ENCODE peak calls at places on chromosomes 13 and 19, in four cellular contexts. Q is tibial artery, U is left ventricle myocardium inferior, V is mucosa of descending colon. C is an unnamed sample. For H3K4me1 and H3K36me3, the result is how much of the 10 kb centered on the place peaks cover.

GRCh38 chr13:101455863-101456262 is 3.4 kb downstream of the ITGBL1 start:
- DNase-seq in Q (no peak), U (no peak), V (no peak), C (no peak)

GRCh38 chr19:47428177-47428894 is 9.0 kb upstream of the MEIS3 start:
- DNase-seq in Q (peak), V (peak), U (peak), C (peak)

GRCh38 chr13:97238883-97239282 is 16.8 kb downstream of the MBNL2 start:
- DNase-seq in V (no peak), U (no peak), Q (no peak), C (no peak)

GRCh38 chr13:71034018-71034417 is 833.0 kb downstream of the DACH1 start:
- DNase-seq in V (no peak), U (no peak), Q (no peak), C (no peak)

GRCh38 chr19:40804783-40805242 is 5.8 kb downstream of the EGLN2 start:
- DNase-seq in V (peak), Q (no peak), U (no peak), C (no peak)

GRCh38 chr13:68719815-68720214 is 1387.8 kb upstream of the ATXN8OS start:
- DNase-seq in Q (no peak), V (no peak), U (no peak), C (no peak)

GRCh38 chr13:75226755-75227435 is 255.1 kb downstream of the TBC1D4 start:
- DNase-seq in V (no peak), U (no peak), Q (no peak), C (no peak)

GRCh38 chr13:76641056-76641455 is 245.1 kb downstream of the KCTD12 start:
- DNase-seq in Q (no peak), U (no peak), V (no peak), C (no peak)

GRCh38 chr13:43805071-43805468 is 18.3 kb upstream of the ENOX1 start:
- DNase-seq in Q (no peak), U (no peak), V (no peak), C (no peak)

GRCh38 chr13:43377149-43377548 is 353.8 kb downstream of the DNAJC15 start:
- DNase-seq in V (no peak), Q (no peak), U (peak), C (no peak)

GRCh38 chr19:41097302-41097701 is 9.1 kb downstream of the CYP2A13 start:
- DNase-seq in Q (no peak), U (no peak), V (no peak), C (no peak)

GRCh38 chr19:43634877-43635560 is 4.6 kb downstream of the CADM4 start:
- DNase-seq in V (no peak), Q (no peak), U (no peak), C (no peak)

GRCh38 chr13:105611424-105611823 is 924.0 kb downstream of the EFNB2 start:
- DNase-seq in U (no peak), V (no peak), Q (no peak), C (no peak)

GRCh38 chr19:49336482-49337266 is 1.5 kb downstream of the CD37 start:
- DNase-seq in Q (no peak), U (no peak), V (no peak), C (no peak)

GRCh38 chr13:79742923-79743322 is 262.0 kb downstream of the NDFIP2 start:
- DNase-seq in Q (no peak), V (no peak), U (no peak), C (no peak)

DNA sequence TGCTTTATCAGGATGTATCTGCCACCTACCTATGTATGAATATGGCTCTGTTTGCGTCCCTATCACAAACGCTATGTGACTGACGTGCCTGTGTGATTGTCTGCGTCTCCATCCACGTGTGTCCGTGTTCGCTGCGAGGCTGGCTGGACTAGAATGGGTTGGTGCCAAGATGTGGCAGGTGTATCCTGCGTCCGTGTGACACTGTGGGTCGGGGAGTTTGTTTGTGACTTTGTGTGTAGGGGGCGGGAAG is 6.7 kb upstream of the HOOK2 start:
- DNase-seq in U (no peak), V (no peak), Q (peak), C (peak)
- H3K4me1 ChIP-seq in U (half or more), V (half or more), Q (under half), C (under half)

DNA sequence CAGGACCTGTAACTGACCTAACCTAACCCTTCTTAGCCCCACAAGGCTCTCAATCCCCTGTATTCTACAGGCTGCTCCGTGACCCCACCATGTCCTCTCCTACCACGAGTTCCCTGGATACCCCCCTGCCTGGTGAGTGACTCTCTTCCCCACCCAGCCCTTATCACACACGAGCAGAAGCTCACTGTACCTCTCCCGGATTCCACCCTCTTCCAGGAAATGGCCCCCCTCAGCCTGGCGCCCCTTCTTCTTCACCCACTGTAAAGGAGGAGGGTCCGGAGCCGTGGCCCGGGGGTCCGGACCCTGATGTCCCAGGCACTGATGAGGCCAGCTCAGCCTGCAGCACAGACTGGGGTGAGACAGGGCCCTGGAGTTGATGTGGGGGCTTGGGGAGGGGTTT is 1.3 kb downstream of the NR1H2 start:
- DNase-seq in Q (no peak), V (no peak), U (no peak), C (no peak)
- H3K4me3 ChIP-seq in Q (no peak), V (no peak), U (peak), C (no peak)

GRCh38 chr13:91348906-91349435 is 1.5 kb downstream of the MIR17HG start:
- DNase-seq in U (peak), V (peak), Q (peak), C (peak)

GRCh38 chr13:91351980-91352379 is 4.5 kb downstream of the MIR17HG start:
- DNase-seq in Q (no peak), V (no peak), U (no peak), C (no peak)

GRCh38 chr13:91351123-91351522 is 3.6 kb downstream of the MIR17HG start:
- DNase-seq in V (no peak), U (no peak), Q (no peak), C (no peak)

GRCh38 chr13:91347996-91348905 is 764 bp downstream of the MIR17HG start:
- DNase-seq in Q (no peak), U (peak), V (peak), C (peak)

GRCh38 chr13:91349992-91350911 is 2.8 kb downstream of the MIR17HG start:
- DNase-seq in U (no peak), V (no peak), Q (no peak), C (no peak)
- H3K36me3 ChIP-seq in U (under half), V (under half), Q (under half), C (under half)

DNA sequence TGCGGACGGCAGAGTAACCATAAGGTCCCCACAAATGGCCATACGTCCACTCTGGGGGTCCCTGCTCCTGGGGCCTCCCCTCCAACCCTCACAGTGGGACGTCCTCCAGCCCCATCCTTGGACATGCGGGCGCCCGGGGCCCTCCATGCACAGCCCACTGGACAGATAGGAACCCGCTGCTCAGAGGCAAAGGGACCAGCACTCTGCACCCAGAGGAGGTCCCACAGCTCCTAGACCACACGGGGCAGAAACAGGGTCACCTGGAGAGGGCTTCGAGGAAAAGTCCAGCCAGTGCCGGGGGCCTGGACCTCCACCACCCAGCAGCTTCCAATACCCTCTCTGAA is 11.1 kb downstream of the REXO1 start:
- DNase-seq in U (no peak), Q (no peak), V (no peak), C (no peak)
- H3K4me1 ChIP-seq in U (half or more), Q (under half), V (under half), C (under half)